ENCODE peak calls at places on chromosomes 12 and 14, in nine cellular contexts. U, M, X, O, C, I, R, Q and E are unnamed samples.

GRCh38 chr12:16350682-16351081 is 3.2 kb downstream of the MGST1 start:
- DNase-seq in U (peak), M (peak), X (no peak), O (peak), C (no peak), I (no peak), R (no peak), Q (no peak), E (peak)

GRCh38 chr12:84789184-84789583 is 123.4 kb downstream of the SLC6A15 start:
- DNase-seq in U (no peak), M (no peak), X (no peak), O (no peak), C (no peak), I (no peak), R (no peak), Q (no peak), E (no peak)

GRCh38 chr12:40376533-40377267 is 151.9 kb downstream of the LRRK2 start:
- DNase-seq in U (no peak), M (no peak), X (no peak), O (no peak), C (no peak), I (no peak), R (no peak), Q (no peak), E (no peak)

GRCh38 chr12:131863711-131864396 is 30.6 kb upstream of the ULK1 start:
- DNase-seq in U (no peak), M (no peak), X (no peak), O (no peak), C (no peak), I (no peak), R (no peak), Q (no peak), E (no peak)

GRCh38 chr12:120901818-120902217 is 2.3 kb downstream of the SPPL3 start:
- DNase-seq in U (no peak), M (no peak), X (no peak), O (no peak), C (no peak), I (no peak), R (no peak), Q (no peak), E (no peak)

GRCh38 chr12:57550628-57551549 is 1.0 kb downstream of the KIF5A start:
- DNase-seq in U (no peak), M (no peak), X (no peak), O (no peak), C (no peak), I (no peak), R (no peak), Q (no peak), E (no peak)

GRCh38 chr12:96220902-96221301 is 26.7 kb downstream of the ELK3 start:
- DNase-seq in U (no peak), M (no peak), X (no peak), O (peak), C (no peak), I (no peak), R (no peak), Q (no peak), E (peak)

GRCh38 chr14:23487216-23487615 is 17.7 kb downstream of the NGDN start:
- DNase-seq in U (no peak), M (peak), X (no peak), O (no peak), C (no peak), I (no peak), R (no peak), Q (no peak), E (no peak)

GRCh38 chr12:95653761-95654546 is 102.7 kb upstream of the USP44 start:
- DNase-seq in U (peak), M (no peak), X (no peak), O (peak), C (no peak), I (no peak), R (no peak), Q (no peak), E (no peak)

GRCh38 chr12:22050078-22050477 is 4.1 kb downstream of the CMAS start:
- DNase-seq in U (no peak), M (no peak), X (no peak), O (no peak), C (no peak), I (no peak), R (no peak), Q (no peak), E (no peak)

GRCh38 chr12:69613351-69613750 is 2.6 kb upstream of the LRRC10 start:
- DNase-seq in U (no peak), M (no peak), X (no peak), O (no peak), C (no peak), I (no peak), R (no peak), Q (no peak), E (no peak)

GRCh38 chr14:59123526-59123925 is 64.9 kb upstream of the DAAM1 start:
- DNase-seq in U (no peak), M (no peak), X (no peak), O (no peak), C (no peak), I (no peak), R (no peak), Q (no peak), E (no peak)

GRCh38 chr12:2959194-2959507 is at the start of gene TEAD4:
- DNase-seq in U (peak), M (no peak), X (no peak), O (peak), C (no peak), I (no peak), R (no peak), Q (peak), E (peak)

GRCh38 chr14:30283822-30284446 is 275.0 kb upstream of the G2E3 start:
- DNase-seq in U (peak), M (no peak), X (no peak), O (peak), C (no peak), I (peak), R (no peak), Q (peak), E (peak)

GRCh38 chr14:99441157-99441870 is 39.3 kb downstream of the SETD3 start:
- DNase-seq in U (no peak), M (no peak), X (no peak), O (no peak), C (no peak), I (no peak), R (no peak), Q (peak), E (no peak)

GRCh38 chr12:44053550-44054243 is 217.8 kb downstream of the TMEM117 start:
- DNase-seq in U (no peak), M (no peak), X (no peak), O (no peak), C (no peak), I (no peak), R (no peak), Q (no peak), E (no peak)

GRCh38 chr12:15520083-15520482 is 197.8 kb downstream of the PTPRO start:
- DNase-seq in U (no peak), M (peak), X (no peak), O (no peak), C (no peak), I (peak), R (no peak), Q (peak), E (no peak)

GRCh38 chr12:3311027-3311402 is 180.0 kb upstream of the PRMT8 start:
- DNase-seq in U (no peak), M (peak), X (no peak), O (no peak), C (no peak), I (no peak), R (no peak), Q (no peak), E (peak)

GRCh38 chr12:52920937-52921336 is 16.1 kb upstream of the KRT8 start:
- DNase-seq in U (no peak), M (no peak), X (no peak), O (peak), C (no peak), I (no peak), R (no peak), Q (no peak), E (no peak)